ENCODE peak calls at places on chromosomes 12 and 14, in four cellular contexts. V, P, N and A are unnamed samples.

GRCh38 chr14:24434676-24435075 is 4.9 kb downstream of the KHNYN start:
- DNase-seq in V (no peak), P (no peak), N (no peak), A (no peak)

GRCh38 chr14:22850944-22851790 is 14.8 kb downstream of the MMP14 start:
- DNase-seq in V (no peak), P (no peak), N (no peak), A (no peak)

GRCh38 chr14:32472512-32473472 is 143.7 kb downstream of the AKAP6 start:
- DNase-seq in V (no peak), P (no peak), N (peak; percentile 38), A (no peak)

GRCh38 chr12:64480148-64480547 is 28.2 kb downstream of the TBK1 start:
- DNase-seq in V (no peak), P (no peak), N (no peak), A (no peak)

GRCh38 chr12:57118711-57119271 is 7.6 kb upstream of the STAT6 start:
- DNase-seq in V (no peak), P (no peak), N (no peak), A (no peak)

GRCh38 chr14:99540196-99541032 is 59.2 kb downstream of the CCNK start:
- DNase-seq in V (no peak), P (no peak), N (no peak), A (no peak)

GRCh38 chr14:35374273-35374681 is 30.3 kb downstream of the NFKBIA start:
- DNase-seq in V (no peak), P (no peak), N (peak; percentile 89), A (no peak)

GRCh38 chr12:121295123-121295745 is 1.3 kb downstream of the CAMKK2 start:
- DNase-seq in V (no peak), P (no peak), N (peak; percentile 6), A (no peak)

GRCh38 chr14:99257673-99258221 is 14.2 kb downstream of the BCL11B start:
- DNase-seq in V (no peak), P (no peak), N (no peak), A (no peak)

GRCh38 chr12:121823101-121823726 is 19.4 kb downstream of the SETD1B start:
- DNase-seq in V (no peak), P (no peak), N (no peak), A (no peak)

GRCh38 chr14:95121911-95122696 is 35.2 kb downstream of the DICER1 start:
- DNase-seq in V (no peak), P (no peak), N (no peak), A (no peak)

DNA sequence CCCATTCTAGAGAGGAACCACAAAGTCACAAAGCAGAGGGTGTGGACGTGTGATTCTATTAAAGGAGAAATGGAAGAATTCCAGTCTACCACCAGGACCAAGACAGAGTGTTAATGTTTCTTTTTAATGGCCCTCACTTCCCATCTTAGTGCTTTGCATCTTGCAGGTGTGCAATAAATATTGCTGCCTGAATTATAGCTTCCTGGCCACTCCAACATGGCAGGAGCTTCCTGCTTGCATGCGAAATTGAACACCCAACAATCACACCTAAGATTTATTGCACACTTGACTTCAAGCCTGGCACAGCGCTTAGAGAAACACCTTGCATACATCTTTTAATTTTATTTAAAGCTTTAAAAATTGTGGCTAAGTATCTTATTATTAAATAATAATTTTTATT is 22.5 kb upstream of the PPP1CC start:
- DNase-seq in V (no peak), P (no peak), N (no peak), A (no peak)
- TF ChIP-seq SP1 in V (no peak), P (no peak), N (no peak), A (no peak)

GRCh38 chr12:75846102-75846501 is 185.5 kb downstream of the PHLDA1 start:
- DNase-seq in V (no peak), P (no peak), N (no peak), A (no peak)
- TF ChIP-seq TCF7 in V (no peak), P (no peak), N (no peak), A (no peak)

DNA sequence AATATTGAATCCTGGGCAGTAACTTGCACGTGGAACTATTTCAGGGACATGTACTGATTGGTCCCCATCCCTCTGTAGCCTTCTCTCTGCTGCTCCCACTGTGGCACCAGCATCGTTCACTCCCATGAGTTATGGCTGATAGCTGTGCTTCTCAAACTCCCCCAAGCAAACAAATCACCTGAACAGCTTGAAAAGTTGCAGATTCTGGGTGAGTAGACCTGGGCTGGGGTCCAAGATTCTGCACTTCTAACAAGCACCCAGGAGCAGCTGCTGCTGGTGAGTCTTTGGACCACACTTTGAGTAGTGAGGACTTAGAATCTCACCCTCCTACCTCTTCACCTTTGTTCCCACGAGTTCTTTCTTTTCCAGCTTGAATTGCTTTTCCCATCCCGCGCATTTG is 49.4 kb upstream of the ZFP36L1 start:
- DNase-seq in V (no peak), P (no peak), N (no peak), A (no peak)
- TF ChIP-seq SP1 in V (no peak), P (no peak), N (no peak), A (no peak)

GRCh38 chr14:60722163-60722835 is 1.9 kb downstream of the SIX4 start:
- DNase-seq in V (peak; percentile 18), P (no peak), N (peak; percentile 89), A (peak; percentile 69)
- TF ChIP-seq TCF7 in V (no peak), P (no peak), N (no peak), A (no peak)

DNA sequence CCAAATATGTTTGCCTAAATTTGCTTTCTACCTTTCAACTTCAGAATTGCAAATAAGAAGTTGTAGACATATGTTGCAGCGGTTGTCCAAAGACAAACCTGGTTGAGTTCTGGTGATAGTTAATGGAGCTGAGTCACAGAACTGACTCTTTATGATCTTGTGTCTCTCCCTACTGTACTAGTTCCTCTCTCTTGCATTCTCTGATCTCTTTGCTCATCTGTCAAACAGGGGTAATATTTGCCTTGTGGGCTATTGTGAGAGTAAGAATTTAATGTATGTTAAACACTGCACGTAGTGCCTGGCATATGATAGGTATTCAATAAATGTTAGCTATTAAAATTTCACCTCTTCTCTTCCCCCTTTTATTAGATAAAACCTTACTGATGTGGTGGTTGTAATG is 283.5 kb upstream of the RGS6 start:
- DNase-seq in V (no peak), P (no peak), N (peak; percentile 64), A (no peak)
- TF ChIP-seq SP1 in V (no peak), P (no peak), N (no peak), A (no peak)

DNA sequence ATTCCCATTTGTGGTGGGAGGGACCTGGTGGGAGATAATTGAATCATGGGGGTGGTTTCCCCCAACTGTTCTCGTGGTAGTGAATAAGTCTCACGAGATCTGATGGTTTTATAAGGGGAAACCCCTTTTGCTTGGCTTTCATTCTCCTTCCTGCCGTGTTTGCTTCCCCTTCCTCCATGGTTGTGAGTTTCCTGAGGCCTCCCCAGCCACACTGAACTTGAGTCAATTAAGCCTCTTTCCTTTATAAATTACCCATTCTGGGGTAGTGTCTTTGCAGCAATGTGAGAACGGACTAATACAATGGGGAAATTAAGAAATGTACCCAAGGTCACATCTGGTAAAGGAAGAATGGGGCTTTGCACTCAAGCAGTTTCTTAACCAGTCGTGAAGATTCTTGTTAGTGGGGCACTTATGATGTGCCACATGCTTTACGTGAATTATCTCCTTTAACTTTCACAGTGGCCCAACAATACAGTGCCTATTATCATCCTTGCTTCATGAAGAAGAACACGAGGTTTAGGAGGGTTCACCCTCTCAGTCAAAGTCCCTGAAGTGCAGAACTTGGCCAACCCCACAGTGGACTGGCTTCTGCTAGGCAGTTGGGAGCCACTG is 234.3 kb downstream of the EFCAB11 start:
- DNase-seq in V (no peak), P (no peak), N (no peak), A (no peak)
- TF ChIP-seq TCF7 in V (no peak), P (no peak), N (no peak), A (no peak)

GRCh38 chr14:87748558-87748957 is 244.4 kb downstream of the GALC start:
- DNase-seq in V (no peak), P (no peak), N (no peak), A (no peak)
- TF ChIP-seq SP1 in V (no peak), P (no peak), N (no peak), A (no peak)

GRCh38 chr14:100866666-100867630 is 36.6 kb downstream of the RTL1 start:
- DNase-seq in V (no peak), P (no peak), N (no peak), A (no peak)

GRCh38 chr14:100865682-100866591 is 37.6 kb downstream of the RTL1 start:
- DNase-seq in V (peak; percentile 13), P (no peak), N (no peak), A (no peak)

GRCh38 chr14:100862793-100863192 is 36.9 kb downstream of the MEG3 start:
- DNase-seq in V (no peak), P (no peak), N (no peak), A (no peak)

GRCh38 chr14:100864206-100864605 is 38.3 kb downstream of the MEG3 start:
- DNase-seq in V (no peak), P (no peak), N (no peak), A (no peak)

GRCh38 chr14:100864960-100865681 is 38.4 kb downstream of the RTL1 start:
- DNase-seq in V (no peak), P (no peak), N (no peak), A (no peak)
- TF ChIP-seq TCF7 in V (no peak), P (no peak), N (no peak), A (no peak)

GRCh38 chr12:95231190-95231589 is 13.6 kb downstream of the VEZT start:
- DNase-seq in V (no peak), P (no peak), N (no peak), A (no peak)
- TF ChIP-seq SP1 in V (no peak), P (no peak), N (no peak), A (no peak)